ENCODE peak calls at places on chromosomes 4 and X, in eight cellular contexts. S is astrocyte of the spinal cord, V is uterus, X is spleen, W is fibroblast of lung, Q is cardiac muscle cell, N is thoracic aorta, A is dorsolateral prefrontal cortex. M is an unnamed sample.

GRCh38 chrX:150007356-150007755 is 69.1 kb upstream of the EOLA2 start:
- DNase-seq in S (no peak), V (no peak), X (no peak), W (no peak), Q (peak), N (no peak), A (no peak), M (no peak)

GRCh38 chr4:102823897-102824296 is 3.5 kb downstream of the UBE2D3 start:
- DNase-seq in S (no peak), V (no peak), X (no peak), W (peak), Q (no peak), N (no peak), A (no peak), M (peak)

GRCh38 chr4:100348472-100348871 is 158.2 kb upstream of the DDIT4L start:
- DNase-seq in S (peak), V (no peak), X (no peak), W (peak), Q (peak), N (no peak), A (no peak), M (peak)

GRCh38 chr4:2009651-2010233 is 968 bp upstream of the NELFA start:
- DNase-seq in S (peak), V (no peak), X (peak), W (peak), Q (peak), N (no peak), A (peak), M (peak)

GRCh38 chr4:10783351-10783750 is 98.8 kb upstream of the CLNK start:
- DNase-seq in S (peak), V (no peak), X (no peak), W (peak), Q (peak), N (no peak), A (no peak), M (peak)

GRCh38 chrX:41421071-41421729 is 25.9 kb upstream of the NYX start:
- DNase-seq in S (no peak), V (no peak), X (no peak), W (no peak), Q (no peak), N (no peak), A (no peak), M (no peak)

GRCh38 chr4:5689065-5689464 is 19.3 kb downstream of the EVC2 start:
- DNase-seq in S (no peak), V (no peak), X (no peak), W (no peak), Q (no peak), N (no peak), A (no peak), M (no peak)

GRCh38 chr4:25938251-25939186 is 24.5 kb downstream of the SMIM20 start:
- DNase-seq in S (peak), V (no peak), X (no peak), W (peak), Q (peak), N (no peak), A (no peak), M (peak)

GRCh38 chr4:147674496-147674895 is 9.5 kb downstream of the PRMT9 start:
- DNase-seq in S (no peak), V (no peak), X (no peak), W (no peak), Q (no peak), N (no peak), A (no peak), M (peak)

GRCh38 chrX:148691456-148691855 is 191.0 kb downstream of the AFF2 start:
- DNase-seq in S (peak), V (no peak), X (no peak), W (peak), Q (no peak), N (no peak), A (no peak), M (no peak)

GRCh38 chrX:106437407-106437806 is 174.4 kb upstream of the RADX start:
- DNase-seq in S (no peak), V (no peak), X (no peak), W (peak), Q (peak), N (no peak), A (no peak), M (no peak)

GRCh38 chr4:147340547-147341225 is 140.2 kb upstream of the EDNRA start:
- DNase-seq in S (peak), V (no peak), X (no peak), W (peak), Q (no peak), N (no peak), A (no peak), M (peak)

GRCh38 chr4:14874990-14875389 is 127.3 kb upstream of the CPEB2 start:
- DNase-seq in S (no peak), V (no peak), X (no peak), W (no peak), Q (no peak), N (no peak), A (no peak), M (no peak)

GRCh38 chr4:40688446-40689095 is 58.9 kb upstream of the RBM47 start:
- DNase-seq in S (no peak), V (no peak), X (no peak), W (no peak), Q (no peak), N (no peak), A (no peak), M (no peak)

GRCh38 chr4:7763788-7764187 is 175.9 kb downstream of the AFAP1 start:
- DNase-seq in S (peak), V (no peak), X (peak), W (peak), Q (peak), N (no peak), A (no peak), M (peak)

GRCh38 chr4:71231073-71231752 is 107.6 kb upstream of the SLC4A4 start:
- DNase-seq in S (peak), V (no peak), X (no peak), W (peak), Q (peak), N (peak), A (peak), M (peak)

GRCh38 chrX:95318882-95319281 is 1365.8 kb upstream of the DIAPH2 start:
- DNase-seq in S (no peak), V (no peak), X (no peak), W (no peak), Q (no peak), N (no peak), A (no peak), M (peak)

GRCh38 chr4:23484689-23485088 is 405.2 kb downstream of the PPARGC1A start:
- DNase-seq in S (peak), V (no peak), X (no peak), W (peak), Q (peak), N (no peak), A (no peak), M (no peak)

GRCh38 chr4:27088491-27088890 is 227.8 kb downstream of the STIM2 start:
- DNase-seq in S (no peak), V (no peak), X (no peak), W (no peak), Q (no peak), N (no peak), A (no peak), M (no peak)

GRCh38 chr4:84726356-84726755 is 143.4 kb downstream of the CDS1 start:
- DNase-seq in S (no peak), V (no peak), X (no peak), W (peak), Q (no peak), N (no peak), A (no peak), M (peak)

GRCh38 chr4:112966701-112967100 is 82.8 kb upstream of the ANK2 start:
- DNase-seq in S (no peak), V (no peak), X (no peak), W (no peak), Q (no peak), N (no peak), A (no peak), M (no peak)

GRCh38 chrX:55127692-55128091 is 38.9 kb downstream of the PAGE2 start:
- DNase-seq in S (no peak), V (no peak), X (no peak), W (no peak), Q (peak), N (no peak), A (no peak), M (peak)

GRCh38 chrX:100802843-100803242 is 17.3 kb upstream of the CSTF2 start:
- DNase-seq in S (no peak), V (no peak), X (no peak), W (no peak), Q (no peak), N (no peak), A (no peak), M (no peak)

GRCh38 chr4:94757192-94758140 is at the start of gene BMPR1B:
- DNase-seq in S (peak), V (peak), X (no peak), W (peak), Q (peak), N (no peak), A (no peak), M (peak)

GRCh38 chr4:2803624-2804448 is 11.0 kb downstream of the SH3BP2 start:
- DNase-seq in S (no peak), V (no peak), X (peak), W (no peak), Q (no peak), N (no peak), A (no peak), M (no peak)

GRCh38 chrX:109830704-109831206 is 97.7 kb upstream of the ACSL4 start:
- DNase-seq in S (peak), V (no peak), X (no peak), W (peak), Q (peak), N (no peak), A (no peak), M (peak)

GRCh38 chr4:3741217-3742011 is 24.8 kb upstream of the ADRA2C start:
- DNase-seq in S (no peak), V (no peak), X (no peak), W (no peak), Q (no peak), N (no peak), A (no peak), M (no peak)

GRCh38 chr4:61336488-61336887 is 136.4 kb downstream of the ADGRL3 start:
- DNase-seq in S (no peak), V (no peak), X (no peak), W (no peak), Q (no peak), N (no peak), A (peak), M (no peak)

GRCh38 chrX:9682456-9682855 is 83.2 kb downstream of the GPR143 start:
- DNase-seq in S (peak), V (no peak), X (no peak), W (peak), Q (peak), N (no peak), A (no peak), M (peak)

GRCh38 chr4:94995684-94996394 is 238.1 kb downstream of the BMPR1B start:
- DNase-seq in S (peak), V (no peak), X (no peak), W (peak), Q (peak), N (no peak), A (peak), M (peak)

GRCh38 chrX:30085571-30085970 is 129.8 kb upstream of the MAGEB2 start:
- DNase-seq in S (no peak), V (no peak), X (no peak), W (no peak), Q (no peak), N (no peak), A (no peak), M (no peak)

GRCh38 chr4:52957791-52958190 is 95.7 kb downstream of the RASL11B start:
- DNase-seq in S (peak), V (no peak), X (no peak), W (no peak), Q (no peak), N (no peak), A (no peak), M (no peak)

GRCh38 chr4:186798951-186799659 is 75.4 kb upstream of the FAT1 start:
- DNase-seq in S (no peak), V (no peak), X (no peak), W (peak), Q (peak), N (no peak), A (no peak), M (peak)

GRCh38 chr4:150235795-150236385 is 157.6 kb downstream of the DCLK2 start:
- DNase-seq in S (peak), V (no peak), X (no peak), W (peak), Q (peak), N (no peak), A (no peak), M (no peak)
- H3K4me3 ChIP-seq in S (no peak), V (no peak), X (no peak), W (no peak), Q (no peak), N (no peak), A (no peak), M (no peak)

GRCh38 chr4:181168406-181168805 is 1074.8 kb upstream of the TENM3 start:
- DNase-seq in S (no peak), V (no peak), X (no peak), W (no peak), Q (no peak), N (no peak), A (no peak), M (no peak)

GRCh38 chr4:181162266-181163063 is 1080.7 kb upstream of the TENM3 start:
- DNase-seq in S (no peak), V (no peak), X (no peak), W (no peak), Q (no peak), N (no peak), A (no peak), M (no peak)

GRCh38 chr4:181161669-181162068 is 1081.5 kb upstream of the TENM3 start:
- DNase-seq in S (peak), V (no peak), X (no peak), W (peak), Q (no peak), N (no peak), A (no peak), M (peak)

DNA sequence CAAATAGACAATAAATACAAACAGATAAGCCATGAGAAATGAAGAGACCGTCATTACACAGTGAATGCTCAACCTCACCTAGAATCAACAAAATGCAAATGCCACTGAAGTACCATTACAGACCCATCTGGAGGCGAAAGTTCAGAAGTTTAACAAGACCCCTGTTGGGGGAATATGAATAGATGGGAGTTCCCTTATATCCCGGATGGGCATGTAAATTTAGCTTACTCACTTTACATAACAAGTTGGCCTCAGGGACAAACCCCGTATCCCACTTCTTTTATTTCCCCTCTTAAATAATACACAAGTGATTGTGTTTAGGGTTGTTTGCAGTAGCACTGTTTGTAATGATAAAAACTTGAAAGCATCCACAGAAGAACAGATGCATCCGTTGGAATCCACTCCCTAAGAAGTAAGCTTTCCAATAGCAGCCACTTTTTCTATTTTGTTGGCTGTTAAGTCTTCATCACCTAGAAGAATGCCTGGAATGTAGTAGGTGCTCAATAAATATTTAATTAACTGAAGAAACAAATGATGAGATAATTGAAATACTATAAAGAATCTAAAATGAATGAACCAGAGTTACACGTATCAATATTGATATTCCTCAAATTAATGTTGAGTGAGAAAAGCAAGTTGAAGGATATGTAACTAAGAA is 1076.3 kb upstream of the TENM3 start:
- DNase-seq in S (no peak), V (no peak), X (no peak), W (no peak), Q (no peak), N (no peak), A (no peak), M (no peak)
- TF ChIP-seq CTCF in S (no peak), V (no peak), X (no peak), W (no peak), Q (no peak), N (no peak), A (no peak), M (no peak)

GRCh38 chrX:11427082-11428033 is 134.1 kb downstream of the AMELX start:
- DNase-seq in S (no peak), V (peak), X (peak), W (no peak), Q (peak), N (no peak), A (no peak), M (peak)
- H3K4me3 ChIP-seq in S (peak), V (peak), X (peak), W (peak), Q (peak), N (peak), A (peak), M (peak)

GRCh38 chrX:44234116-44234515 is 109.4 kb downstream of the EFHC2 start:
- DNase-seq in S (no peak), V (no peak), X (no peak), W (no peak), Q (no peak), N (no peak), A (no peak), M (no peak)
- TF ChIP-seq CTCF in S (no peak), V (no peak), X (no peak), W (no peak), Q (no peak), N (no peak), A (no peak), M (no peak)

GRCh38 chr4:109701566-109702399 is 1.5 kb downstream of the CASP6 start:
- DNase-seq in S (no peak), V (no peak), X (no peak), W (no peak), Q (peak), N (no peak), A (no peak), M (no peak)
- H3K4me3 ChIP-seq in S (peak), V (peak), X (peak), W (peak), Q (peak), N (peak), A (peak), M (peak)

GRCh38 chr4:142128529-142128928 is 492.1 kb downstream of the IL15 start:
- DNase-seq in S (peak), V (peak), X (no peak), W (peak), Q (peak), N (no peak), A (no peak), M (no peak)

GRCh38 chr4:142129473-142129872 is 493.1 kb downstream of the IL15 start:
- DNase-seq in S (no peak), V (no peak), X (no peak), W (no peak), Q (no peak), N (no peak), A (no peak), M (no peak)

GRCh38 chr4:142124874-142125273 is 488.5 kb downstream of the IL15 start:
- DNase-seq in S (no peak), V (no peak), X (no peak), W (no peak), Q (no peak), N (no peak), A (no peak), M (no peak)

GRCh38 chr4:142129931-142130330 is 493.5 kb downstream of the IL15 start:
- DNase-seq in S (no peak), V (no peak), X (no peak), W (no peak), Q (no peak), N (no peak), A (no peak), M (no peak)

DNA sequence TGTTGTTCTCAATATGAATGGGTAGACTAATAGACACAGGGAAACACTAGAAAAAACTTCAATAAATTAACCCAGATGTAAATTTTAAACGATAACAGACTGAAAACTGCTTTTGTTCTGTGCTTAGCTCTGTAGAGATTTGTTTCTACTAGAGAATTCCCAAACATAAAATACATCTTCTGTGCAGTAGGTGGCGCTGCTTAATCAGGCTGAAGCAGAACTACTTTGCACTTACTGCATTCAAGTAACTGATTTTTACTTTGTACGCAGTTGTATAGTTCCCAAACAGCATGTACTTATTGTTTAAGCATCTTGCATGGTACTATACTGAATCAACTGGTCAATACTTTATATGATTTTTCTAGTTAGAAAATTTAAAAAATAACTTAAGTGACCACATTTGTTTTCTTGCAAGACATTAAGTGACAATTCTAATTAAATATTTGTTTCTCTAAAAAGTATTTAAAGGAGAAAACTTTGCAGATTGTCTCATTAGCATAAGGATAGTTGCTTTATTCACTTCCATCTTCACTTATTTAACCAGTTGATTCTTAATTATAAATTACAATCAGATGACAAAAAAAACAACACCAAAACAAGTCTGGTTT is 490.6 kb downstream of the IL15 start:
- DNase-seq in S (peak), V (peak), X (no peak), W (peak), Q (peak), N (no peak), A (no peak), M (peak)
- TF ChIP-seq CTCF in S (peak), V (peak), X (peak), W (peak), Q (peak), N (peak), A (peak), M (peak)

GRCh38 chr4:153537493-153537960 is 71.4 kb downstream of the TMEM131L start:
- DNase-seq in S (no peak), V (no peak), X (no peak), W (no peak), Q (no peak), N (no peak), A (no peak), M (no peak)

GRCh38 chr4:153541426-153542096 is 75.4 kb downstream of the TMEM131L start:
- DNase-seq in S (peak), V (no peak), X (no peak), W (peak), Q (peak), N (no peak), A (no peak), M (peak)

GRCh38 chr4:153539058-153539826 is 73.1 kb downstream of the TMEM131L start:
- DNase-seq in S (peak), V (no peak), X (no peak), W (no peak), Q (no peak), N (no peak), A (no peak), M (no peak)

GRCh38 chr4:153535735-153536494 is 69.8 kb downstream of the TMEM131L start:
- DNase-seq in S (no peak), V (no peak), X (no peak), W (no peak), Q (peak), N (no peak), A (no peak), M (no peak)

GRCh38 chr4:153538408-153539057 is 72.4 kb downstream of the TMEM131L start:
- DNase-seq in S (peak), V (peak), X (no peak), W (no peak), Q (peak), N (no peak), A (peak), M (peak)
- H3K4me3 ChIP-seq in S (peak), V (peak), X (no peak), W (no peak), Q (no peak), N (peak), A (peak), M (peak)

M was measured in fibroblast of mammary gland.